ENCODE peak calls at places on chromosomes 5 and 9, in four cellular contexts. R, N, F and S are unnamed samples.
A peak's percentile ranks its signal among the peaks of the same experiment; 100 is the strongest.

GRCh38 chr9:121192518-121192917 is 9.2 kb downstream of the RAB14 start:
- DNase-seq in N (no peak), F (no peak), R (no peak), S (no peak)

GRCh38 chr9:8205580-8205979 is 406.0 kb upstream of the DMAC1 start:
- DNase-seq in R (no peak), N (no peak), F (no peak), S (no peak)

GRCh38 chr5:62011072-62011664 is 294.8 kb upstream of the KIF2A start:
- DNase-seq in N (no peak), R (no peak), F (no peak), S (no peak)

GRCh38 chr5:178569485-178569884 is 20.7 kb downstream of the COL23A1 start:
- DNase-seq in F (peak; percentile 20), R (no peak), N (no peak), S (no peak)

GRCh38 chr9:105696219-105696793 is 2.0 kb downstream of the TMEM38B start:
- DNase-seq in R (no peak), N (no peak), F (no peak), S (no peak)

GRCh38 chr9:117437283-117437682 is 22.4 kb upstream of the ASTN2 start:
- DNase-seq in N (no peak), R (no peak), F (no peak), S (no peak)

GRCh38 chr5:91436241-91436640 is 53.1 kb upstream of the ARRDC3 start:
- DNase-seq in N (no peak), F (no peak), R (no peak), S (no peak)

GRCh38 chr5:151221574-151221973 is 2.3 kb downstream of the CCDC69 start:
- DNase-seq in R (no peak), F (peak; percentile 36), N (no peak), S (no peak)

GRCh38 chr5:76363385-76364261 is 39.5 kb upstream of the IQGAP2 start:
- DNase-seq in F (no peak), N (no peak), R (no peak), S (peak; percentile 66)

GRCh38 chr5:107472620-107473064 is 198.1 kb downstream of the EFNA5 start:
- DNase-seq in R (no peak), F (no peak), N (no peak), S (peak; percentile 84)

GRCh38 chr9:69118656-69119055 is 55.4 kb upstream of the TJP2 start:
- DNase-seq in N (no peak), R (no peak), F (no peak), S (no peak)

GRCh38 chr9:126507318-126508109 is 106.2 kb upstream of the LMX1B start:
- DNase-seq in F (no peak), N (no peak), R (no peak), S (no peak)

GRCh38 chr5:51960617-51961115 is 577.4 kb downstream of the ISL1 start:
- DNase-seq in F (peak; percentile 1), N (no peak), R (no peak), S (peak; percentile 0)

GRCh38 chr5:178238313-178238635 is 5.7 kb upstream of the PHYKPL start:
- DNase-seq in F (no peak), N (no peak), R (no peak), S (no peak)

GRCh38 chr9:132474253-132474652 is 64.2 kb downstream of the CFAP77 start:
- DNase-seq in F (peak; percentile 39), N (no peak), R (no peak), S (no peak)

GRCh38 chr9:8331507-8331906 is 531.9 kb upstream of the DMAC1 start:
- DNase-seq in R (no peak), F (no peak), N (no peak), S (no peak)

GRCh38 chr9:92138157-92138959 is 23.1 kb upstream of the SPTLC1 start:
- DNase-seq in F (peak; percentile 69), N (peak; percentile 75), R (peak; percentile 41), S (peak; percentile 21)

GRCh38 chr5:135438712-135439111 is 8.4 kb downstream of the DCANP1 start:
- DNase-seq in F (no peak), N (no peak), R (no peak), S (no peak)

GRCh38 chr9:38619556-38620447 is 594 bp downstream of the ANKRD18A start:
- DNase-seq in N (no peak), R (no peak), F (no peak), S (peak; percentile 71)

GRCh38 chr5:38466444-38467189 is 89.8 kb downstream of the LIFR start:
- DNase-seq in F (peak; percentile 99), N (no peak), R (no peak), S (no peak)